ENCODE peak calls at places on chromosomes 1 and 21, in six cellular contexts. L is fibroblast of lung, Z is NT2/D1, V is mammary epithelial cell, T is mesenchymal stem cell, S is IMR-90. F is an unnamed sample.

GRCh38 chr21:21232320-21232719 is 234.1 kb downstream of the NCAM2 start:
- DNase-seq in L (peak; percentile 83), Z (peak; percentile 32), V (no peak), T (peak; percentile 45), S (peak; percentile 71), F (peak; percentile 79)

GRCh38 chr1:159071970-159072582 is 4.5 kb downstream of the AIM2 start:
- DNase-seq in L (peak; percentile 85), Z (peak; percentile 61), V (peak; percentile 46), T (peak; percentile 74), S (peak; percentile 80), F (peak; percentile 87)

GRCh38 chr1:236021424-236022135 is 43.3 kb downstream of the NID1 start:
- DNase-seq in L (peak; percentile 74), Z (no peak), V (no peak), T (no peak), S (peak; percentile 54), F (peak; percentile 43)

GRCh38 chr1:61053712-61054608 is 28.4 kb upstream of the NFIA start:
- DNase-seq in L (no peak), Z (no peak), V (no peak), T (no peak), S (no peak), F (no peak)

GRCh38 chr1:150061632-150062101 is 5.9 kb upstream of the VPS45 start:
- DNase-seq in L (peak; percentile 97), Z (no peak), V (peak; percentile 85), T (peak; percentile 82), S (peak; percentile 97), F (peak; percentile 62)

GRCh38 chr21:46322351-46323226 is 1.1 kb downstream of the C21orf58 start:
- DNase-seq in L (peak; percentile 24), Z (no peak), V (peak; percentile 27), T (peak; percentile 64), S (peak; percentile 47), F (peak; percentile 56)

GRCh38 chr1:54986025-54986424 is 5.6 kb downstream of the TMEM61 start:
- DNase-seq in L (no peak), Z (no peak), V (no peak), T (no peak), S (no peak), F (no peak)

GRCh38 chr1:6580588-6581270 is 935 bp downstream of the ZBTB48 start:
- DNase-seq in L (no peak), Z (no peak), V (no peak), T (peak; percentile 63), S (no peak), F (peak; percentile 41)

GRCh38 chr1:217149791-217150190 is 426.6 kb upstream of the ESRRG start:
- DNase-seq in L (no peak), Z (no peak), V (peak; percentile 68), T (no peak), S (no peak), F (no peak)

GRCh38 chr1:41791667-41792484 is 126.8 kb downstream of the HIVEP3 start:
- DNase-seq in L (no peak), Z (no peak), V (no peak), T (no peak), S (no peak), F (no peak)

GRCh38 chr1:39436842-39437241 is 54.6 kb upstream of the BMP8A start:
- DNase-seq in L (no peak), Z (no peak), V (no peak), T (no peak), S (no peak), F (no peak)

GRCh38 chr1:20200966-20201365 is 14.6 kb upstream of the PLA2G2C start:
- DNase-seq in L (no peak), Z (no peak), V (no peak), T (no peak), S (no peak), F (no peak)

GRCh38 chr1:30034627-30035521 is 688.5 kb downstream of the MATN1 start:
- DNase-seq in L (peak; percentile 7), Z (peak; percentile 38), V (no peak), T (no peak), S (peak; percentile 5), F (no peak)

GRCh38 chr21:14917762-14918161 is 147.0 kb downstream of the NRIP1 start:
- DNase-seq in L (no peak), Z (no peak), V (no peak), T (no peak), S (no peak), F (peak; percentile 46)

GRCh38 chr1:220928725-220929297 is 49.6 kb downstream of the HLX start:
- DNase-seq in L (no peak), Z (no peak), V (no peak), T (no peak), S (no peak), F (no peak)

GRCh38 chr1:19643602-19644419 is at the start of gene NBL1:
- DNase-seq in L (peak; percentile 70), Z (no peak), V (peak; percentile 57), T (peak; percentile 50), S (peak; percentile 54), F (peak; percentile 88)

GRCh38 chr1:23614128-23614660 is 54.9 kb upstream of the ID3 start:
- DNase-seq in L (no peak), Z (no peak), V (no peak), T (no peak), S (no peak), F (no peak)

GRCh38 chr21:44533891-44534627 is 5.9 kb downstream of the KRTAP10-1 start:
- DNase-seq in L (no peak), Z (no peak), V (no peak), T (no peak), S (no peak), F (no peak)

GRCh38 chr21:14361958-14362357 is 21.0 kb downstream of the HSPA13 start:
- DNase-seq in L (peak; percentile 46), Z (no peak), V (peak; percentile 89), T (no peak), S (no peak), F (peak; percentile 27)

GRCh38 chr1:48530727-48531351 is 58.8 kb upstream of the SPATA6 start:
- DNase-seq in L (peak; percentile 59), Z (peak; percentile 95), V (peak; percentile 56), T (peak; percentile 13), S (peak; percentile 29), F (peak; percentile 59)

GRCh38 chr1:2539312-2539907 is 9.3 kb upstream of the HES5 start:
- DNase-seq in L (no peak), Z (no peak), V (no peak), T (no peak), S (no peak), F (no peak)

GRCh38 chr1:87765686-87766085 is 437.0 kb downstream of the LMO4 start:
- DNase-seq in L (peak; percentile 39), Z (no peak), V (no peak), T (peak; percentile 51), S (peak; percentile 88), F (no peak)

GRCh38 chr1:204600203-204600602 is 84.0 kb downstream of the MDM4 start:
- DNase-seq in L (no peak), Z (no peak), V (no peak), T (no peak), S (no peak), F (no peak)

GRCh38 chr21:26544208-26544607 is 28.9 kb downstream of the CYYR1 start:
- DNase-seq in L (no peak), Z (no peak), V (no peak), T (no peak), S (no peak), F (no peak)

GRCh38 chr21:31656199-31657095 is 3.0 kb upstream of the SOD1 start:
- DNase-seq in L (no peak), Z (no peak), V (peak; percentile 41), T (no peak), S (peak; percentile 47), F (no peak)

GRCh38 chr1:185317886-185318310 is 855 bp upstream of the IVNS1ABP start:
- DNase-seq in L (no peak), Z (no peak), V (peak; percentile 77), T (peak; percentile 55), S (no peak), F (peak; percentile 35)

DNA sequence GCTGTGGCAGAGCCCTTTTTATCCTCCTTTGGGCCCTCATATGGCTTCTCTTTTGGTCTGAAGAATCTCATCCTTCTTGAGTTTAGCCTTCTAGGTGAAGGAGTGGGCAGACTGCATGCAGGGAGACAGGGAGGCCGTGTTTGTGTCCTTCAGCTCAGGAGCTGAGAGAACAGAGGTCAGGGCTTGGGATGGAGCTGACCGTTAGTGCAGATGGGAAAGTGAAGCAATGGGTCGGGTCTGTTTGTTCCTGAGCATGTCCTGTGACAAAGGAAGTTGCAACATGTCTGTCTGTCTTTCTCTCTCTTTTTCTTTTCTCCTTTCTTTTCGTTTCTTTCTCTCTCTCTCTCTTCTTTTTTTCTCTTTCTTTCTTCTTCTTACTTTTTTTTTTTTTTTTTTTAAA is 14.9 kb downstream of the MAPKAPK2 start:
- DNase-seq in L (peak; percentile 78), Z (no peak), V (no peak), T (peak; percentile 78), S (no peak), F (peak; percentile 48)
- H3K4me1 ChIP-seq in L (peaks cover 13% of the 10 kb centered on the region), Z (peaks cover 7% of the 10 kb centered on the region), V (peaks cover 7% of the 10 kb centered on the region), T (peaks cover 31% of the 10 kb centered on the region), S (peaks cover 25% of the 10 kb centered on the region), F (peaks cover 63% of the 10 kb centered on the region)

GRCh38 chr1:226625832-226626576 is 77.4 kb downstream of the STUM start:
- DNase-seq in L (no peak), Z (no peak), V (no peak), T (no peak), S (no peak), F (no peak)
- H3K9ac ChIP-seq in L (no peak overlapping the region), Z (no peak overlapping the region), V (no peak overlapping the region), T (peak overlapping the region; percentile 56), S (no peak overlapping the region), F (no peak overlapping the region)

GRCh38 chr1:81802601-81803422 is 2.1 kb downstream of the ADGRL2 start:
- DNase-seq in L (peak; percentile 75), Z (peak; percentile 27), V (peak; percentile 61), T (peak; percentile 74), S (peak; percentile 33), F (peak; percentile 87)
- H3K4me3 ChIP-seq in L (peak overlapping the region; percentile 87), Z (peak overlapping the region; percentile 96), V (peak overlapping the region; percentile 80), T (peak overlapping the region; percentile 89), S (peak overlapping the region; percentile 55), F (peak overlapping the region; percentile 94)

GRCh38 chr1:21308847-21309652 is 18.8 kb upstream of the ECE1 start:
- DNase-seq in L (no peak), Z (no peak), V (peak; percentile 90), T (peak; percentile 48), S (no peak), F (no peak)
- H3K4me1 ChIP-seq in L (peaks cover 51% of the 10 kb centered on the region), Z (peaks cover 26% of the 10 kb centered on the region), V (peaks cover 45% of the 10 kb centered on the region), T (peaks cover 53% of the 10 kb centered on the region), S (peaks cover 60% of the 10 kb centered on the region), F (peaks cover 48% of the 10 kb centered on the region)

GRCh38 chr1:201649776-201650607 is 111.1 kb downstream of the NAV1 start:
- DNase-seq in L (peak; percentile 82), Z (no peak), V (no peak), T (peak; percentile 83), S (peak; percentile 70), F (peak; percentile 94)
- H3K9ac ChIP-seq in L (peak overlapping the region; percentile 96), Z (peak overlapping the region; percentile 92), V (peak overlapping the region; percentile 60), T (peak overlapping the region; percentile 93), S (peak overlapping the region; percentile 85), F (peak overlapping the region; percentile 95)

F was measured in adipocyte.